ENCODE peak calls at places on chromosome X, in five cellular contexts. N, S, W, I and L are unnamed samples.

GRCh38 chrX:1239681-1240142 is 27.3 kb upstream of the CRLF2 start:
- DNase-seq in I (no peak), W (no peak), N (peak), S (no peak), L (no peak)

GRCh38 chrX:17627026-17627425 is 110.3 kb upstream of the SCML1 start:
- DNase-seq in I (no peak), N (no peak), S (no peak), W (no peak), L (no peak)

GRCh38 chrX:3384330-3384729 is 37.9 kb upstream of the MXRA5 start:
- DNase-seq in I (no peak), N (no peak), S (peak), W (no peak), L (no peak)

GRCh38 chrX:40922307-40922706 is 162.9 kb upstream of the USP9X start:
- DNase-seq in I (no peak), W (peak), S (peak), N (no peak), L (peak)

GRCh38 chrX:39688576-39689373 is 409.0 kb downstream of the BCOR start:
- DNase-seq in S (peak), I (peak), W (peak), N (no peak), L (peak)

GRCh38 chrX:20139966-20140365 is 1.7 kb downstream of the EIF1AX start:
- DNase-seq in N (no peak), S (no peak), I (no peak), W (no peak), L (no peak)

GRCh38 chrX:38236901-38237615 is 16.4 kb upstream of the SRPX start:
- DNase-seq in W (no peak), I (no peak), S (no peak), N (no peak), L (no peak)

GRCh38 chrX:135982860-135983259 is 2.4 kb upstream of the SLC9A6 start:
- DNase-seq in S (no peak), W (no peak), I (no peak), N (no peak), L (no peak)

GRCh38 chrX:69388526-69388925 is 115.6 kb upstream of the NALF2 start:
- DNase-seq in S (no peak), N (no peak), W (peak), I (no peak), L (peak)

GRCh38 chrX:45715787-45716186 is 515.1 kb upstream of the DIPK2B start:
- DNase-seq in N (no peak), I (no peak), S (no peak), W (no peak), L (no peak)

GRCh38 chrX:82649645-82650044 is 858.4 kb upstream of the POU3F4 start:
- DNase-seq in I (no peak), W (no peak), N (no peak), S (no peak), L (no peak)

GRCh38 chrX:69179380-69179911 is 14.2 kb upstream of the PJA1 start:
- DNase-seq in W (peak), I (peak), S (peak), N (no peak), L (peak)

GRCh38 chrX:96004386-96004785 is 680.3 kb upstream of the DIAPH2 start:
- DNase-seq in W (no peak), N (no peak), S (no peak), I (no peak), L (no peak)

GRCh38 chrX:102155806-102156179 is at the start of gene BEX5:
- DNase-seq in W (peak), S (peak), N (peak), I (peak), L (peak)

GRCh38 chrX:112714357-112714918 is 34.7 kb upstream of the LHFPL1 start:
- DNase-seq in S (no peak), N (no peak), I (no peak), W (no peak), L (no peak)

GRCh38 chrX:19956923-19957322 is 33.9 kb downstream of the BCLAF3 start:
- DNase-seq in S (no peak), W (no peak), N (no peak), I (no peak), L (no peak)

GRCh38 chrX:140091276-140091886 is 126.1 kb upstream of the CXorf66 start:
- DNase-seq in I (peak), W (peak), N (no peak), S (peak), L (peak)

GRCh38 chrX:74534569-74535038 is 79.8 kb downstream of the RLIM start:
- DNase-seq in W (no peak), S (peak), N (no peak), I (no peak), L (peak)

GRCh38 chrX:41259516-41259915 is 74.4 kb upstream of the DDX3X start:
- DNase-seq in S (peak), I (no peak), N (no peak), W (peak), L (peak)

GRCh38 chrX:153398275-153398960 is 2.7 kb downstream of the PNMA6E start:
- DNase-seq in N (no peak), I (no peak), W (no peak), S (no peak), L (no peak)

GRCh38 chrX:1093112-1093511 is 119.3 kb downstream of the CRLF2 start:
- DNase-seq in N (no peak), W (no peak), I (no peak), S (no peak), L (no peak)

GRCh38 chrX:37753384-37753783 is 26.5 kb upstream of the CYBB start:
- DNase-seq in W (no peak), N (no peak), S (no peak), I (no peak), L (no peak)

GRCh38 chrX:110042521-110042920 is 39.6 kb downstream of the TMEM164 start:
- DNase-seq in S (no peak), W (no peak), I (no peak), N (no peak), L (no peak)

GRCh38 chrX:13791559-13791958 is 25.3 kb downstream of the GPM6B start:
- DNase-seq in S (peak), N (no peak), W (no peak), I (no peak), L (peak)

GRCh38 chrX:149881081-149881711 is at the start of gene MAGEA8:
- DNase-seq in I (no peak), W (no peak), S (no peak), N (no peak), L (peak)

GRCh38 chrX:109770780-109771179 is 37.7 kb upstream of the ACSL4 start:
- DNase-seq in N (no peak), I (no peak), S (no peak), W (no peak), L (no peak)

GRCh38 chrX:140967036-140967435 is 35.4 kb upstream of the SPANXB1 start:
- DNase-seq in W (no peak), S (no peak), I (no peak), N (no peak), L (no peak)

GRCh38 chrX:134908235-134908834 is 82.5 kb upstream of the SMIM10 start:
- DNase-seq in I (no peak), N (no peak), W (no peak), S (peak), L (peak)

GRCh38 chrX:31545726-31546125 is 473.9 kb upstream of the FTHL17 start:
- DNase-seq in S (no peak), I (no peak), N (no peak), W (no peak), L (no peak)

GRCh38 chrX:125505207-125505606 is 185.5 kb downstream of the TEX13C start:
- DNase-seq in W (no peak), I (no peak), S (no peak), N (no peak), L (no peak)

GRCh38 chrX:41459714-41460113 is 12.6 kb downstream of the NYX start:
- DNase-seq in I (no peak), W (no peak), N (no peak), S (no peak), L (no peak)

GRCh38 chrX:120029354-120029753 is 48.1 kb downstream of the RHOXF2B start:
- DNase-seq in W (no peak), S (no peak), I (no peak), N (no peak), L (no peak)

GRCh38 chrX:40543661-40544328 is 37.0 kb upstream of the ATP6AP2 start:
- DNase-seq in S (peak), N (no peak), I (no peak), W (peak), L (peak)

GRCh38 chrX:37883196-37883595 is 35.8 kb upstream of the DYNLT3 start:
- DNase-seq in N (no peak), I (no peak), S (no peak), W (no peak), L (no peak)

GRCh38 chrX:1323315-1323714 is 13.3 kb upstream of the IL3RA start:
- DNase-seq in S (peak), W (peak), N (no peak), I (no peak), L (peak)

GRCh38 chrX:47610506-47610905 is 9.2 kb downstream of the SYN1 start:
- DNase-seq in S (no peak), N (no peak), W (no peak), I (no peak), L (no peak)

GRCh38 chrX:103628386-103629290 is at the start of gene TCEAL1:
- DNase-seq in I (peak), W (peak), N (no peak), S (peak), L (peak)

GRCh38 chrX:101071585-101071984 is 7.1 kb upstream of the TMEM35A start:
- DNase-seq in S (no peak), N (no peak), W (no peak), I (no peak), L (no peak)